ENCODE peak calls at places on chromosomes 5 and 9, in eight cellular contexts. T, I, K, U, F, G, Y and Z are unnamed samples. For H3K4me1, the result is how much of the 10 kb centered on the place peaks cover.

GRCh38 chr9:89435315-89435823 is 62.5 kb downstream of the SEMA4D start:
- DNase-seq in T (peak), I (no peak), K (peak), U (no peak), F (no peak), G (no peak), Y (no peak), Z (no peak)

GRCh38 chr5:157076558-157076957 is 17.6 kb upstream of the HAVCR1 start:
- DNase-seq in T (no peak), I (no peak), K (no peak), U (no peak), F (no peak), G (peak), Y (peak), Z (no peak)

GRCh38 chr9:347667-348292 is 133.1 kb downstream of the DOCK8 start:
- DNase-seq in T (no peak), I (peak), K (no peak), U (no peak), F (no peak), G (no peak), Y (peak), Z (peak)

GRCh38 chr5:163532203-163532892 is 26.9 kb downstream of the MAT2B start:
- DNase-seq in T (no peak), I (no peak), K (no peak), U (no peak), F (no peak), G (no peak), Y (no peak), Z (no peak)

GRCh38 chr5:157066950-157067349 is 8.0 kb upstream of the HAVCR1 start:
- DNase-seq in T (no peak), I (no peak), K (no peak), U (no peak), F (no peak), G (no peak), Y (no peak), Z (no peak)

GRCh38 chr9:89375181-89375760 is 57.0 kb downstream of the SECISBP2 start:
- DNase-seq in T (no peak), I (no peak), K (no peak), U (no peak), F (no peak), G (no peak), Y (no peak), Z (no peak)

GRCh38 chr9:128637656-128638055 is 19.0 kb downstream of the DYNC2I2 start:
- DNase-seq in T (no peak), I (no peak), K (no peak), U (no peak), F (no peak), G (no peak), Y (no peak), Z (peak)

GRCh38 chr5:74316064-74316586 is 324.4 kb downstream of the ENC1 start:
- DNase-seq in T (peak), I (peak), K (peak), U (no peak), F (peak), G (peak), Y (peak), Z (no peak)

GRCh38 chr9:4180907-4181605 is 118.8 kb downstream of the GLIS3 start:
- DNase-seq in T (no peak), I (no peak), K (no peak), U (no peak), F (no peak), G (no peak), Y (no peak), Z (no peak)

GRCh38 chr5:89703799-89704198 is 705.8 kb downstream of the CETN3 start:
- DNase-seq in T (no peak), I (no peak), K (no peak), U (no peak), F (no peak), G (no peak), Y (no peak), Z (peak)

GRCh38 chr9:136129176-136129575 is 10.5 kb upstream of the TMEM250 start:
- DNase-seq in T (no peak), I (no peak), K (no peak), U (no peak), F (no peak), G (no peak), Y (no peak), Z (no peak)

GRCh38 chr9:136328011-136328621 is 777 bp downstream of the GPSM1 start:
- DNase-seq in T (peak), I (no peak), K (no peak), U (no peak), F (no peak), G (no peak), Y (peak), Z (no peak)

GRCh38 chr5:78747703-78748359 is 99.3 kb upstream of the LHFPL2 start:
- DNase-seq in T (no peak), I (no peak), K (no peak), U (no peak), F (no peak), G (no peak), Y (peak), Z (peak)

GRCh38 chr9:130029223-130029583 is 13.8 kb downstream of the FNBP1 start:
- DNase-seq in T (no peak), I (no peak), K (no peak), U (peak), F (no peak), G (no peak), Y (no peak), Z (no peak)
- H3K4me1 ChIP-seq in T (under half), I (under half), K (half or more), U (half or more), F (under half), G (under half), Y (under half), Z (under half)

GRCh38 chr5:137888875-137889759 is at the start of gene PKD2L2:
- DNase-seq in T (peak), I (peak), K (peak), U (peak), F (peak), G (peak), Y (peak), Z (peak)
- H3K4me3 ChIP-seq in T (peak), I (peak), K (peak), U (peak), F (no peak), G (peak), Y (peak), Z (no peak)

DNA sequence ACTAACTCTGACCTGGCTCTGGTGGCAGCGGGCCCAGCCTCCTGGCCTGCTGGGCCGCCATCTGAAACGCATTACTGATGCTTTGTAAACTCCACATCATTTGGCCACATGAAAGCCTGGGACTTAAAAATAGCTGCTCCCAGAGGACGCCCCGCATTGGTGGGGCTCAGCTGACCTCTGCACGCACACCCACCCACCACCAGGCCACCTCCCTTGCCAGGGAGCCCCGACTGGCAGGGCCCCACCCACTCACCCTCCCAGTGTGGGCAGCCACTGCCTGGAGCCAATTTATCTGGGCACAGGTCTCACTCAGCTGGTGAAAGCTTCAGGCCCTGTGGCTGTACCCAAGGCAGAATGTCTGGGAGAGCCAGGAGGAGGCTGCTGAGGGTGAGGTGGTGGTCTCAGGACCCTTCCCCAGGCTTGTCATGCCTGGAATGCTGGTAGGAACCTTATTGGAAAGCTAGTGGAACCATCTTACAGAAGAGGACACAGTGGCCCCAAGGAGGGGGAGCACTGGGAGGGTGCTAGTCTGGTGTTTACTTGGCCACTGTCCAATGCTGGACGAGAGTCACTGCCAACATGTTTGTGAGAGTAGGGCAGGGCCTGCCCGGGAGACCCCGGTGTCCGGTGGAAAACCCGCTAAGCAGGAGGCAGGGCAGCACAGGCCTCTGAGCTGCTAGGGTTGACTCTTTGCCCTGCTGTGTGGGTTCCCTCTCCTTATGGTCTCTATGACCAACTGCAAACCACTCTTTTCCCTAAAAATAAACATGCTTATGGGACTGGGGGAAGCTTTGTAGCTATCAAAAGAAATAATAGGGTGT is 10.9 kb downstream of the TCF7 start:
- DNase-seq in T (no peak), I (no peak), K (peak), U (peak), F (peak), G (peak), Y (peak), Z (no peak)
- H3K4me1 ChIP-seq in T (under half), I (under half), K (under half), U (under half), F (under half), G (under half), Y (under half), Z (under half)

GRCh38 chr9:94921656-94922055 is 195.2 kb downstream of the AOPEP start:
- DNase-seq in T (no peak), I (no peak), K (no peak), U (no peak), F (no peak), G (no peak), Y (no peak), Z (no peak)
- H3K4me3 ChIP-seq in T (no peak), I (peak), K (peak), U (no peak), F (no peak), G (no peak), Y (peak), Z (no peak)

DNA sequence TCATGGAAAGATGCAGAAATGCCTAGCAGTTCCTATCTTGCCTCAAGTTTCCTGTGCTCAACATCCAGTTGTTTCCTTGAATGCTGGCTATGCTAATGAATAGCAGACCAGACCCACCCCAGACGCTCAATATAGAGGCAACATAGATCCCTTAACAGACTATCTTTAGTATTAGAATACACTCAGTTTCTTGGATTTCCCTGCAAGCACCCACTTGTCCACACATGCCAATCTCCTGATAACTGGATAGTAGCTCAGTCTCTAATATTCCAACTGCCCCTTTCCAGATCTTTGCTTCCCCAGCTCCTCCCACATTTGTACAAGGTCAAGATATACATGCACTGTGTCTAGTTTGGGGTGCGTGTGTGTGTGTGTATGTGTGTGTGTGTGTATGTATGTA is 93.3 kb upstream of the PCSK5 start:
- DNase-seq in T (no peak), I (no peak), K (no peak), U (no peak), F (no peak), G (no peak), Y (no peak), Z (peak)
- H3K4me1 ChIP-seq in T (under half), I (under half), K (under half), U (under half), F (under half), G (under half), Y (under half), Z (under half)

DNA sequence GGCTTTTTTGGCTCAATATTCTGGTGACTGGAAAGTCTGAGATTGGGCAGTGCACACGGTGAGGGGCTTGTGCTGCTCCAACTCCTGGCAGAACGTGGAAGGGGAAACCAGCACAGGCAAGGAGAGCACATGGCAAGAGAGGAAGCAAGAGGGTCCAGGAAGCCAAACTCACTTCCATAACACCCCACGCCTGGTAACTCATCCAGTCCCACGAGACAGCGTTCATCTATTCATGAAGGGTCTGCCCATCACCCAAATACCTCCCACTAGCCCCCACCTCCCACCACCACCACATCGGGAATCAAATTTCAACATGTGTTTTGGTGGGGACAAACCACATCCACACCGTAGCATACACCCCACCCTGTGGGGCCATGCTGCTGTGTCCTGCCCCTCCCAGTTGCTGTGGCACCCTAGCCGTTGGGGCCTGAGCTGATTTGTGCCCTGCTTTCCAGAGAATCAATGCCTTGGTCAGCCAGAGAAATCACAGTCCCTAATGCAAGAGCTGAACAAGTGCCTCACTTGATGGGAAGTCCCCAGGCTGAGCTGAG is 27.3 kb downstream of the PROP1 start:
- DNase-seq in T (no peak), I (no peak), K (no peak), U (no peak), F (no peak), G (no peak), Y (no peak), Z (no peak)
- H3K4me3 ChIP-seq in T (no peak), I (no peak), K (no peak), U (no peak), F (no peak), G (no peak), Y (no peak), Z (no peak)

DNA sequence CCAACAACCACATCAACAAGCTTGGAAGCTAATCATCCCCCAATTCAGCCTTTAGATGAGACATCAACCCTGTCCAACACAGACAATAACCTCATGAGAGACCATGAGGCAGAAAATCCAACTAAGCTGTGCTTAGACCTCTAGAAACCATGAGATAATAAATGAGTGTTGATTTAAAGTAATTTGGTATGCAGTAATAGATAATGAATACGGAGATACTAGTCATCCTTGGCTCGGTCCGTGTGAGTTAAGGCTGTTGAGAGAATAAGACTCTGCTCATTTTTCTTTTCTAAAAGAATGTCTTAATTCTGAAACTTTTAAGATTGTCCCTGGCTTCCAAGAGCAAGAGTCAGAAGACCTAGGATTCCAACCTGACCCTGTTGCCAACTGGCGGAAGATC is 6.1 kb downstream of the TNC start:
- DNase-seq in T (no peak), I (no peak), K (no peak), U (no peak), F (no peak), G (no peak), Y (peak), Z (no peak)
- H3K4me1 ChIP-seq in T (under half), I (under half), K (under half), U (under half), F (under half), G (under half), Y (half or more), Z (under half)